ENCODE peak calls at places on chromosomes 1 and 21, in five cellular contexts. One of them, this sample, is unnamed.
A peak's percentile ranks its signal among the peaks of the same experiment; 100 is the strongest.

GRCh38 chr1:109914587-109915240 is 4.1 kb downstream of the CSF1 start:
- DNase-seq in dorsolateral prefrontal cortex: no peak
- DNase-seq in spleen: peak; percentile 56
- DNase-seq in pancreas: no peak
- DNase-seq in body of pancreas: no peak
- DNase-seq in this sample: no peak

GRCh38 chr1:204446413-204447111 is 34.9 kb upstream of the PPP1R15B start:
- DNase-seq in body of pancreas: peak; percentile 85
- DNase-seq in spleen: peak; percentile 92
- DNase-seq in dorsolateral prefrontal cortex: peak; percentile 79
- DNase-seq in pancreas: peak; percentile 82
- DNase-seq in this sample: peak; percentile 79

GRCh38 chr1:92851729-92852128 is 19.9 kb downstream of the RPL5 start:
- DNase-seq in pancreas: no peak
- DNase-seq in spleen: no peak
- DNase-seq in body of pancreas: no peak
- DNase-seq in dorsolateral prefrontal cortex: no peak
- DNase-seq in this sample: no peak

GRCh38 chr1:86848654-86849053 is 65.3 kb downstream of the SELENOF start:
- DNase-seq in spleen: no peak
- DNase-seq in dorsolateral prefrontal cortex: no peak
- DNase-seq in pancreas: no peak
- DNase-seq in body of pancreas: no peak
- DNase-seq in this sample: no peak

GRCh38 chr21:37407719-37408455 is 41.3 kb downstream of the DYRK1A start:
- DNase-seq in spleen: no peak
- DNase-seq in pancreas: no peak
- DNase-seq in dorsolateral prefrontal cortex: no peak
- DNase-seq in body of pancreas: no peak
- DNase-seq in this sample: no peak

GRCh38 chr1:16425125-16426025 is 11.8 kb downstream of the SPATA21 start:
- DNase-seq in spleen: no peak
- DNase-seq in pancreas: no peak
- DNase-seq in dorsolateral prefrontal cortex: no peak
- DNase-seq in body of pancreas: no peak
- DNase-seq in this sample: no peak

GRCh38 chr1:144101397-144102050 is 129.7 kb upstream of the FAM72C start:
- DNase-seq in pancreas: peak; percentile 68
- DNase-seq in body of pancreas: peak; percentile 11
- DNase-seq in dorsolateral prefrontal cortex: peak; percentile 28
- DNase-seq in spleen: peak; percentile 84
- DNase-seq in this sample: peak; percentile 73

GRCh38 chr1:159928491-159929050 is 3.3 kb upstream of the TAGLN2 start:
- DNase-seq in dorsolateral prefrontal cortex: no peak
- DNase-seq in pancreas: peak; percentile 59
- DNase-seq in spleen: peak; percentile 76
- DNase-seq in body of pancreas: no peak
- DNase-seq in this sample: peak; percentile 63

GRCh38 chr1:10898921-10899320 is 102.5 kb upstream of the CASZ1 start:
- DNase-seq in pancreas: no peak
- DNase-seq in spleen: no peak
- DNase-seq in body of pancreas: no peak
- DNase-seq in dorsolateral prefrontal cortex: no peak
- DNase-seq in this sample: no peak

GRCh38 chr1:38785285-38786039 is 74.1 kb downstream of the RRAGC start:
- DNase-seq in pancreas: no peak
- DNase-seq in dorsolateral prefrontal cortex: no peak
- DNase-seq in spleen: no peak
- DNase-seq in body of pancreas: no peak
- DNase-seq in this sample: no peak

GRCh38 chr21:33267250-33267649 is 1.1 kb downstream of the IL10RB start:
- DNase-seq in dorsolateral prefrontal cortex: no peak
- DNase-seq in pancreas: no peak
- DNase-seq in spleen: no peak
- DNase-seq in body of pancreas: no peak
- DNase-seq in this sample: no peak

GRCh38 chr1:232372431-232373225 is 257.3 kb downstream of the SIPA1L2 start:
- DNase-seq in spleen: no peak
- DNase-seq in dorsolateral prefrontal cortex: no peak
- DNase-seq in body of pancreas: no peak
- DNase-seq in pancreas: no peak
- DNase-seq in this sample: no peak

GRCh38 chr1:117169871-117170596 is 40.7 kb downstream of the VTCN1 start:
- DNase-seq in pancreas: no peak
- DNase-seq in dorsolateral prefrontal cortex: no peak
- DNase-seq in spleen: no peak
- DNase-seq in body of pancreas: no peak
- DNase-seq in this sample: no peak

GRCh38 chr1:208004851-208005250 is 93.9 kb upstream of the CD34 start:
- DNase-seq in pancreas: no peak
- DNase-seq in body of pancreas: no peak
- DNase-seq in dorsolateral prefrontal cortex: no peak
- DNase-seq in spleen: no peak
- DNase-seq in this sample: no peak

GRCh38 chr1:205505791-205506190 is 1.3 kb downstream of the CDK18 start:
- DNase-seq in pancreas: no peak
- DNase-seq in dorsolateral prefrontal cortex: no peak
- DNase-seq in body of pancreas: peak; percentile 62
- DNase-seq in spleen: no peak
- DNase-seq in this sample: peak; percentile 78

GRCh38 chr1:226964068-226964425 is 24.0 kb downstream of the COQ8A start:
- DNase-seq in dorsolateral prefrontal cortex: no peak
- DNase-seq in pancreas: no peak
- DNase-seq in spleen: no peak
- DNase-seq in body of pancreas: no peak
- DNase-seq in this sample: no peak

GRCh38 chr1:3864884-3865283 is 7.6 kb downstream of the DFFB start:
- DNase-seq in body of pancreas: no peak
- DNase-seq in pancreas: no peak
- DNase-seq in spleen: no peak
- DNase-seq in dorsolateral prefrontal cortex: no peak
- DNase-seq in this sample: no peak

GRCh38 chr1:10796029-10796944 is at the start of gene CASZ1:
- DNase-seq in dorsolateral prefrontal cortex: peak; percentile 57
- DNase-seq in pancreas: peak; percentile 93
- DNase-seq in spleen: no peak
- DNase-seq in body of pancreas: peak; percentile 88
- DNase-seq in this sample: peak; percentile 92

GRCh38 chr1:178684111-178684510 is 40.9 kb upstream of the RALGPS2 start:
- DNase-seq in pancreas: no peak
- DNase-seq in spleen: no peak
- DNase-seq in body of pancreas: no peak
- DNase-seq in dorsolateral prefrontal cortex: no peak
- DNase-seq in this sample: no peak

GRCh38 chr1:244090645-244091044 is 39.6 kb downstream of the ZBTB18 start:
- DNase-seq in body of pancreas: no peak
- DNase-seq in pancreas: no peak
- DNase-seq in dorsolateral prefrontal cortex: no peak
- DNase-seq in spleen: no peak
- DNase-seq in this sample: no peak

GRCh38 chr1:86542626-86543025 is 4.3 kb upstream of the CLCA4 start:
- DNase-seq in dorsolateral prefrontal cortex: no peak
- DNase-seq in body of pancreas: no peak
- DNase-seq in pancreas: no peak
- DNase-seq in spleen: no peak
- DNase-seq in this sample: no peak

GRCh38 chr21:31530918-31531705 is 128.4 kb upstream of the SOD1 start:
- DNase-seq in dorsolateral prefrontal cortex: peak; percentile 26
- DNase-seq in body of pancreas: peak; percentile 54
- DNase-seq in pancreas: peak; percentile 58
- DNase-seq in spleen: no peak
- DNase-seq in this sample: peak; percentile 60

GRCh38 chr1:179310271-179310670 is 16.7 kb downstream of the SOAT1 start:
- DNase-seq in dorsolateral prefrontal cortex: no peak
- DNase-seq in pancreas: no peak
- DNase-seq in body of pancreas: no peak
- DNase-seq in spleen: no peak
- DNase-seq in this sample: no peak

GRCh38 chr1:97186381-97186780 is 464.8 kb downstream of the PTBP2 start:
- DNase-seq in spleen: no peak
- DNase-seq in dorsolateral prefrontal cortex: no peak
- DNase-seq in pancreas: no peak
- DNase-seq in body of pancreas: no peak
- DNase-seq in this sample: no peak

GRCh38 chr1:172997941-172998361 is 52.8 kb downstream of the TNFSF18 start:
- DNase-seq in pancreas: no peak
- DNase-seq in spleen: no peak
- DNase-seq in dorsolateral prefrontal cortex: no peak
- DNase-seq in body of pancreas: no peak
- DNase-seq in this sample: no peak

GRCh38 chr1:101237229-101237837 is 514 bp downstream of the S1PR1 start:
- DNase-seq in spleen: no peak
- DNase-seq in pancreas: no peak
- DNase-seq in body of pancreas: peak; percentile 38
- DNase-seq in dorsolateral prefrontal cortex: no peak
- DNase-seq in this sample: no peak

GRCh38 chr1:204894031-204894430 is 23.4 kb downstream of the NFASC start:
- DNase-seq in dorsolateral prefrontal cortex: no peak
- DNase-seq in spleen: no peak
- DNase-seq in pancreas: no peak
- DNase-seq in body of pancreas: no peak
- DNase-seq in this sample: no peak

GRCh38 chr1:167627865-167628641 is 2.0 kb upstream of the RCSD1 start:
- DNase-seq in pancreas: no peak
- DNase-seq in body of pancreas: no peak
- DNase-seq in dorsolateral prefrontal cortex: no peak
- DNase-seq in spleen: peak; percentile 89
- DNase-seq in this sample: no peak

GRCh38 chr1:207241164-207241934 is 80.1 kb upstream of the CD55 start:
- DNase-seq in spleen: no peak
- DNase-seq in dorsolateral prefrontal cortex: no peak
- DNase-seq in body of pancreas: no peak
- DNase-seq in pancreas: no peak
- DNase-seq in this sample: no peak

GRCh38 chr1:179881642-179882252 is 338 bp upstream of the TOR1AIP1 start:
- DNase-seq in spleen: no peak
- DNase-seq in dorsolateral prefrontal cortex: peak; percentile 86
- DNase-seq in pancreas: no peak
- DNase-seq in body of pancreas: peak; percentile 92
- DNase-seq in this sample: no peak

GRCh38 chr1:3105167-3105863 is 36.3 kb downstream of the PRDM16 start:
- DNase-seq in body of pancreas: peak; percentile 43
- DNase-seq in dorsolateral prefrontal cortex: no peak
- DNase-seq in spleen: no peak
- DNase-seq in pancreas: no peak
- DNase-seq in this sample: no peak

GRCh38 chr1:203630697-203631096 is 4.1 kb downstream of the ATP2B4 start:
- DNase-seq in spleen: no peak
- DNase-seq in pancreas: no peak
- DNase-seq in dorsolateral prefrontal cortex: no peak
- DNase-seq in body of pancreas: no peak
- DNase-seq in this sample: no peak

GRCh38 chr1:50308883-50309282 is 114.4 kb downstream of the DMRTA2 start:
- DNase-seq in pancreas: no peak
- DNase-seq in spleen: no peak
- DNase-seq in body of pancreas: peak; percentile 42
- DNase-seq in dorsolateral prefrontal cortex: no peak
- DNase-seq in this sample: no peak

GRCh38 chr1:244919320-244920282 is 55.3 kb upstream of the HNRNPU start:
- DNase-seq in pancreas: no peak
- DNase-seq in spleen: no peak
- DNase-seq in dorsolateral prefrontal cortex: no peak
- DNase-seq in body of pancreas: no peak
- DNase-seq in this sample: no peak

GRCh38 chr1:28246427-28246832 is 10.5 kb downstream of the ATP5IF1 start:
- DNase-seq in pancreas: no peak
- DNase-seq in dorsolateral prefrontal cortex: no peak
- DNase-seq in body of pancreas: peak; percentile 68
- DNase-seq in spleen: no peak
- DNase-seq in this sample: no peak

GRCh38 chr1:172781513-172782140 is 122.7 kb downstream of the FASLG start:
- DNase-seq in spleen: no peak
- DNase-seq in body of pancreas: no peak
- DNase-seq in pancreas: no peak
- DNase-seq in dorsolateral prefrontal cortex: no peak
- DNase-seq in this sample: no peak

GRCh38 chr1:241156231-241156965 is 200.6 kb downstream of the RGS7 start:
- DNase-seq in dorsolateral prefrontal cortex: no peak
- DNase-seq in spleen: no peak
- DNase-seq in pancreas: no peak
- DNase-seq in body of pancreas: peak; percentile 75
- DNase-seq in this sample: no peak

GRCh38 chr1:116912846-116913245 is 3.1 kb downstream of the PTGFRN start:
- DNase-seq in spleen: no peak
- DNase-seq in dorsolateral prefrontal cortex: no peak
- DNase-seq in pancreas: no peak
- DNase-seq in body of pancreas: no peak
- DNase-seq in this sample: no peak

GRCh38 chr1:174008979-174009378 is 13.2 kb downstream of the RC3H1 start:
- DNase-seq in dorsolateral prefrontal cortex: no peak
- DNase-seq in spleen: no peak
- DNase-seq in body of pancreas: no peak
- DNase-seq in pancreas: no peak
- DNase-seq in this sample: no peak
- H3K4me3 ChIP-seq in dorsolateral prefrontal cortex: no peak overlapping the region
- H3K4me3 ChIP-seq in spleen: no peak overlapping the region
- H3K4me3 ChIP-seq in body of pancreas: no peak overlapping the region
- H3K4me3 ChIP-seq in pancreas: no peak overlapping the region
- H3K4me3 ChIP-seq in this sample: no peak overlapping the region

DNA sequence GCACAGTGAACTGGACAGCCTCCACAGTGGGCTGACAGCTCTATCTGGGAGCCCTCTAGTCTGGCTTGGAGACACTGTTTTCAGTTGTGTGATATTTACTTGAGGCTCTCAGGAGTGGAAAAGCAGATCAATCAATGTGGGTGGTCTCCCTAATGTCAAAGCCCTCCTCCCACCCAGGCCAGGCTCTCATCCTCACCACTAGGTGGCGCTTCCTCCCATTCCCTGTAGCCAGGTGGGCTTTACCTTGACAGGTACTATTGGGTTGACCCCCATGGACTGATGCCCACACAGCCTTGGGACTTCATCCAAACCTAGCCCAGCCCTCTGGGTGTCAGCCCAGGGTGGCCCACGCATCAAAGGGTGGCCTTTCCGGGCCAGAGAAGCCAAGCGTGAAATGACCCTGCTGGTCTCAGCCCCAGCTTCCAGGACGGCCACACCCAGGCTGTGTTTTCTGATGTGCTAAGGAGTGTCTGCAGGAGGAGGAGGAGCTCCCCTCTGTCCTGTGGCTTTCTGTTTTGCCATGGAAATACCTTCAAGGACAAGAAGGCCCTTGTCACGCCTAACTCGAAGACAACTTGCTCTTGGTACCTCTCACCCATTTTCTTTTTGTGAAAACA is 54.0 kb downstream of the CLIC6 start:
- DNase-seq in spleen: no peak
- DNase-seq in dorsolateral prefrontal cortex: no peak
- DNase-seq in body of pancreas: no peak
- DNase-seq in pancreas: no peak
- DNase-seq in this sample: no peak
- TF ChIP-seq CTCF in spleen: no peak
- TF ChIP-seq CTCF in dorsolateral prefrontal cortex: peak; percentile 23
- TF ChIP-seq CTCF in body of pancreas: peak; percentile 36
- TF ChIP-seq CTCF in pancreas: peak; percentile 23
- TF ChIP-seq CTCF in this sample: peak; percentile 54

GRCh38 chr1:224377676-224378006 is 21.0 kb downstream of the CNIH4 start:
- DNase-seq in body of pancreas: no peak
- DNase-seq in spleen: no peak
- DNase-seq in dorsolateral prefrontal cortex: no peak
- DNase-seq in pancreas: no peak
- DNase-seq in this sample: no peak
- H3K27ac ChIP-seq in body of pancreas: no peak overlapping the region
- H3K27ac ChIP-seq in spleen: peak overlapping the region; percentile 28
- H3K27ac ChIP-seq in dorsolateral prefrontal cortex: no peak overlapping the region
- H3K27ac ChIP-seq in pancreas: no peak overlapping the region
- H3K27ac ChIP-seq in this sample: no peak overlapping the region

GRCh38 chr1:12343823-12344487 is 114.1 kb downstream of the VPS13D start:
- DNase-seq in pancreas: no peak
- DNase-seq in dorsolateral prefrontal cortex: no peak
- DNase-seq in spleen: no peak
- DNase-seq in body of pancreas: no peak
- DNase-seq in this sample: no peak
- H3K4me3 ChIP-seq in pancreas: no peak overlapping the region
- H3K4me3 ChIP-seq in dorsolateral prefrontal cortex: peak overlapping the region; percentile 34
- H3K4me3 ChIP-seq in spleen: no peak overlapping the region
- H3K4me3 ChIP-seq in body of pancreas: no peak overlapping the region
- H3K4me3 ChIP-seq in this sample: no peak overlapping the region